ENCODE peak calls at places on chromosomes 2 and 18, in six cellular contexts. One of them, this sample, is unnamed.

GRCh38 chr2:140863713-140864112 is 1267.1 kb downstream of the LRP1B start:
- DNase-seq in heart right ventricle: no peak
- DNase-seq in psoas muscle: no peak
- DNase-seq in choroid plexus epithelial cell: peak
- DNase-seq in keratinocyte: no peak
- DNase-seq in ascending aorta: no peak
- DNase-seq in this sample: peak

GRCh38 chr2:96914332-96914731 is 44.5 kb upstream of the SEMA4C start:
- DNase-seq in heart right ventricle: no peak
- DNase-seq in psoas muscle: no peak
- DNase-seq in choroid plexus epithelial cell: no peak
- DNase-seq in keratinocyte: no peak
- DNase-seq in ascending aorta: no peak
- DNase-seq in this sample: peak

GRCh38 chr2:16546128-16546754 is 119.4 kb downstream of the CYRIA start:
- DNase-seq in heart right ventricle: peak
- DNase-seq in psoas muscle: no peak
- DNase-seq in choroid plexus epithelial cell: peak
- DNase-seq in keratinocyte: peak
- DNase-seq in ascending aorta: no peak
- DNase-seq in this sample: peak

GRCh38 chr18:31042391-31043181 is at the start of gene DSC3:
- DNase-seq in heart right ventricle: no peak
- DNase-seq in psoas muscle: peak
- DNase-seq in choroid plexus epithelial cell: peak
- DNase-seq in keratinocyte: no peak
- DNase-seq in ascending aorta: no peak
- DNase-seq in this sample: peak

GRCh38 chr2:64945973-64946736 is 43.0 kb upstream of the SLC1A4 start:
- DNase-seq in heart right ventricle: no peak
- DNase-seq in psoas muscle: no peak
- DNase-seq in choroid plexus epithelial cell: peak
- DNase-seq in keratinocyte: no peak
- DNase-seq in ascending aorta: peak
- DNase-seq in this sample: no peak

GRCh38 chr2:223970343-223971128 is 13.3 kb downstream of the MRPL44 start:
- DNase-seq in heart right ventricle: peak
- DNase-seq in psoas muscle: no peak
- DNase-seq in choroid plexus epithelial cell: peak
- DNase-seq in keratinocyte: no peak
- DNase-seq in ascending aorta: no peak
- DNase-seq in this sample: peak

GRCh38 chr2:62760026-62760425 is 54.5 kb downstream of the EHBP1 start:
- DNase-seq in heart right ventricle: no peak
- DNase-seq in psoas muscle: no peak
- DNase-seq in choroid plexus epithelial cell: no peak
- DNase-seq in keratinocyte: no peak
- DNase-seq in ascending aorta: no peak
- DNase-seq in this sample: no peak

GRCh38 chr2:168159754-168160585 is 87.4 kb downstream of the STK39 start:
- DNase-seq in heart right ventricle: no peak
- DNase-seq in psoas muscle: no peak
- DNase-seq in choroid plexus epithelial cell: no peak
- DNase-seq in keratinocyte: no peak
- DNase-seq in ascending aorta: no peak
- DNase-seq in this sample: no peak

GRCh38 chr2:96514521-96514920 is 9.4 kb upstream of the NEURL3 start:
- DNase-seq in heart right ventricle: no peak
- DNase-seq in psoas muscle: no peak
- DNase-seq in choroid plexus epithelial cell: no peak
- DNase-seq in keratinocyte: no peak
- DNase-seq in ascending aorta: no peak
- DNase-seq in this sample: peak

GRCh38 chr2:208213508-208214120 is 23.8 kb upstream of the C2orf80 start:
- DNase-seq in heart right ventricle: no peak
- DNase-seq in psoas muscle: no peak
- DNase-seq in choroid plexus epithelial cell: peak
- DNase-seq in keratinocyte: no peak
- DNase-seq in ascending aorta: no peak
- DNase-seq in this sample: no peak

GRCh38 chr2:36361396-36361795 is 5.8 kb downstream of the CRIM1 start:
- DNase-seq in heart right ventricle: no peak
- DNase-seq in psoas muscle: no peak
- DNase-seq in choroid plexus epithelial cell: peak
- DNase-seq in keratinocyte: no peak
- DNase-seq in ascending aorta: no peak
- DNase-seq in this sample: peak

GRCh38 chr2:117942958-117943672 is 70.8 kb downstream of the CCDC93 start:
- DNase-seq in heart right ventricle: no peak
- DNase-seq in psoas muscle: no peak
- DNase-seq in choroid plexus epithelial cell: no peak
- DNase-seq in keratinocyte: no peak
- DNase-seq in ascending aorta: no peak
- DNase-seq in this sample: no peak

GRCh38 chr18:59123588-59124369 is 15.9 kb upstream of the SEC11C start:
- DNase-seq in heart right ventricle: no peak
- DNase-seq in psoas muscle: no peak
- DNase-seq in choroid plexus epithelial cell: peak
- DNase-seq in keratinocyte: peak
- DNase-seq in ascending aorta: no peak
- DNase-seq in this sample: peak

GRCh38 chr2:9897331-9897737 is 54.1 kb downstream of the TAF1B start:
- DNase-seq in heart right ventricle: peak
- DNase-seq in psoas muscle: peak
- DNase-seq in choroid plexus epithelial cell: peak
- DNase-seq in keratinocyte: peak
- DNase-seq in ascending aorta: no peak
- DNase-seq in this sample: peak
- H3K4me3 ChIP-seq in heart right ventricle: no peak
- H3K4me3 ChIP-seq in psoas muscle: no peak
- H3K4me3 ChIP-seq in choroid plexus epithelial cell: no peak
- H3K4me3 ChIP-seq in keratinocyte: no peak
- H3K4me3 ChIP-seq in ascending aorta: no peak
- H3K4me3 ChIP-seq in this sample: no peak

DNA sequence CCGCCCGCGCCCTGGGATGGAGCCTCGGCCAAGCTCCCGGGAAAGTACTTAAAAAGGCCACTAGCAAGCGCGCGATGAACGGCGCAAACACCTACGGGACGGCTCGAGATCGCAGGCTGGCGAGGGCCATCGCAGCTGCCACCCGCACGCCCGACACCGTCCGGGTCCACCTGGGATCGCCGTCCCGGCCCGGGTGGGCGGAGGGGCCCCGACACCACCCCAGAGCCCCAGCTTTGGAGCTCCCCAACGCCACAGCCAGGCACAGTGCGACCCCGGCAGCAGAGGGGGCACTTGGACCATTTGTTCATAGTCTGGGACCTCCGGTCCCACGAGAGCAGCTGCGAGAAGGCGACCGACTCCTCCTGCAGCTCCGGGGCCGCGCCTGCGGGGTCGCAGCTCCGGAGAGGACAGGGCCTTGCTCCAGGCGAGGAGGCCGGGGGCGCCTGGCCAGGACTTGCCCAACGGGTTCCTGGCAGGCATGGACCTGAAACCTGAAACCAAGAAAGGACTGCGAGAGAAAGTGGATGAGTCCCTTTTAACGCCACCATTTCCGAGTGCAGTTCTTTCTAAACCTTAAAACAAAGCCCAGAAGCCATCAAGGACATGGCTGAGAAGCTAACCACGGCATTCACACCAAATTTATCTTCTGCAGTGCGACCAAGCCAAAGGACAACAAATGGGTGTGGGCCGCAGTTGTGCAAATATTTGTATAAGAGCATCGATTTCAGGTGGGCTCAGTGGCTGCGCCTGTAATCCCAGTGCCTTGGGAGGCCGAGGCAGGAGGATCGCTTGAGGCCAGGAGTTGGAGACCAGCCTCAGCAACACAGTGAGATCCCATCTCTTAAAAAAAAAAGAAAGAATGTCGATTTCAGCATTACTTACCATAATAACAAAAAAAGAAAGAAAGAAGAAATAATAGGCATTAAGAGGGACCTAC is 54.0 kb upstream of the IMP4 start:
- DNase-seq in heart right ventricle: no peak
- DNase-seq in psoas muscle: no peak
- DNase-seq in choroid plexus epithelial cell: no peak
- DNase-seq in keratinocyte: no peak
- DNase-seq in ascending aorta: no peak
- DNase-seq in this sample: peak
- TF ChIP-seq CTCF in heart right ventricle: no peak
- TF ChIP-seq CTCF in psoas muscle: no peak
- TF ChIP-seq CTCF in choroid plexus epithelial cell: no peak
- TF ChIP-seq CTCF in keratinocyte: no peak
- TF ChIP-seq CTCF in ascending aorta: no peak
- TF ChIP-seq CTCF in this sample: no peak

DNA sequence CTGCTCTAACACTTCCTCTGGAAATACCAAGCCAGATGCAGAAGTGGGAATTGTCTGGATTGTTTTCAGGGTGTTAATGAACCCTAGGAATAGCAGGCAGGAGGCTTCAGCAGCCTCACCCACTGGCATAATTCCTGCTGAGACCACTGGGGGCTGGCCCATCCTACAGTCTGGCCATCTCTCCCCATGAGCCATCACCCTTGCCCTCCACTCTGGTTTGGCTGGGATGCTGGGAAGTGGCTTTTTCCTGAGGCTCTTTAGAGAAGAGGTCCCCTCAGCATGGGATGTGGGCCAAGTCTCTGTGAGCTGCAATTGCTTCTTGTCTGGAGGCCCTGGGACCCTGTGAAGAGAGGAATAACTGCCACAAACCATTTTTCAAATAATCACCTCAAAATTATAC is 3.9 kb downstream of the TCF7L1 start:
- DNase-seq in heart right ventricle: no peak
- DNase-seq in psoas muscle: no peak
- DNase-seq in choroid plexus epithelial cell: no peak
- DNase-seq in keratinocyte: no peak
- DNase-seq in ascending aorta: no peak
- DNase-seq in this sample: no peak
- H3K4me3 ChIP-seq in heart right ventricle: no peak
- H3K4me3 ChIP-seq in psoas muscle: no peak
- H3K4me3 ChIP-seq in choroid plexus epithelial cell: no peak
- H3K4me3 ChIP-seq in keratinocyte: no peak
- H3K4me3 ChIP-seq in ascending aorta: no peak
- H3K4me3 ChIP-seq in this sample: no peak

DNA sequence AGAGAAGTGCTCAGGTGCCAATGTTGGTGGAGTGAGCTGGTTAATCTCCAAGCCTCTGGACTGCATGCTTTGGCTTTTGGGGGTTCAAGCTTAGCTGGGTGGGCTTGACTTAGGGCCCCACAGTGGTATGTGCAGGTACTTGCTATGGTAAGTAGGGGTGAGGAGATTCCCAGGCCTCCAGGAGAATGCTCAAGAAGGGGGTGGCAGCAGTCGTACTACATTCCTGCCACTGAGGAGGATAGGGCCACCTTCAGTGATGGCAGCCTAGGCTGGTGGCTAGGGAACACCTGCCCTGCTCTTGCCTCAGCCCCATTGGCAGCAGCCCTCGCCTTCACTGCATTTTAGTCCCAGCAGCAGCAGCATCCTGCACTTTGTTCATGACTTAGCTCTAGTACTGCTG is 55.6 kb upstream of the MYL1 start:
- DNase-seq in heart right ventricle: no peak
- DNase-seq in psoas muscle: no peak
- DNase-seq in choroid plexus epithelial cell: no peak
- DNase-seq in keratinocyte: no peak
- DNase-seq in ascending aorta: no peak
- DNase-seq in this sample: no peak
- TF ChIP-seq CTCF in heart right ventricle: no peak
- TF ChIP-seq CTCF in psoas muscle: no peak
- TF ChIP-seq CTCF in choroid plexus epithelial cell: no peak
- TF ChIP-seq CTCF in keratinocyte: peak
- TF ChIP-seq CTCF in ascending aorta: no peak
- TF ChIP-seq CTCF in this sample: no peak

DNA sequence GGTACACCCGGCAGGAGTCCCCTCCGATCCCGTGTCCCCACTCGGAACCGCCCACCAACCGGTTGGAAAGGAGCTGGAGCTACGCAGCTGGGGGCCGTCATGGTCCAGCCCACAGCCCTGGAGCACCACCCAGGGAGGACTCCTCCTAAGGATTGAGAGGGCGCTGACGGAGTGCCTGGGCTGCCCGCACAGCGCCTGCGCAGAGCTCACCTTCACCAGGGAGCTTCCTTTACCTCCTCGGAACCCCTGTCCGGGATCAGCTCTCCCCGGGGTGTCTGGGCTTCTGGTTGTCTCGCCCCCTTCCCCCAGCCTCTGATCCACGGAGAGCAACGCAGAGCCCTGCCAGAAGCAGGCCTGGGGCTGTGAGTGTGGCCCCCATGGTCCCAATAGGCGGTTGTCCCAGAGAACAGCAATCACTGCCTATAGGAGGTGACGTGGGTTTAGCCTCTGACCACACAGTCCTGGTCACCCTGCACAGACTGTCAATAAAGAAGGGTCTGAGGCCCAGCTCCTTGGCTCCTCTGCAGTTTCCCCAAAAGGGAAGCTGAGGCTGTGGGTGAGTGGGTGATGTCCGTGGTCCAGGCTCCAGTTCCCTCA is 14.6 kb downstream of the ALPG start:
- DNase-seq in heart right ventricle: no peak
- DNase-seq in psoas muscle: no peak
- DNase-seq in choroid plexus epithelial cell: no peak
- DNase-seq in keratinocyte: no peak
- DNase-seq in ascending aorta: no peak
- DNase-seq in this sample: no peak
- H3K4me3 ChIP-seq in heart right ventricle: peak
- H3K4me3 ChIP-seq in psoas muscle: no peak
- H3K4me3 ChIP-seq in choroid plexus epithelial cell: no peak
- H3K4me3 ChIP-seq in keratinocyte: peak
- H3K4me3 ChIP-seq in ascending aorta: no peak
- H3K4me3 ChIP-seq in this sample: no peak

GRCh38 chr18:51006061-51006818 is 23.8 kb upstream of the SMAD4 start:
- DNase-seq in heart right ventricle: no peak
- DNase-seq in psoas muscle: no peak
- DNase-seq in choroid plexus epithelial cell: no peak
- DNase-seq in keratinocyte: no peak
- DNase-seq in ascending aorta: no peak
- DNase-seq in this sample: peak
- TF ChIP-seq CTCF in heart right ventricle: no peak
- TF ChIP-seq CTCF in psoas muscle: no peak
- TF ChIP-seq CTCF in choroid plexus epithelial cell: no peak
- TF ChIP-seq CTCF in keratinocyte: no peak
- TF ChIP-seq CTCF in ascending aorta: no peak
- TF ChIP-seq CTCF in this sample: no peak